ENCODE peak calls at places on chromosomes 13 and 19, in six cellular contexts. H is choroid plexus epithelial cell, F is bronchial epithelial cell, E is HCT116, L is left ventricle myocardium inferior, O is thoracic aorta. T is an unnamed sample.

GRCh38 chr13:99854376-99854775 is 117.2 kb downstream of the ZIC5 start:
- DNase-seq in H (no peak), F (no peak), O (no peak), L (no peak), E (no peak), T (no peak)

GRCh38 chr13:76331948-76332712 is 554.1 kb downstream of the KCTD12 start:
- DNase-seq in O (no peak), L (no peak), E (no peak), H (peak), F (no peak), T (no peak)

GRCh38 chr13:70623260-70623659 is 515.0 kb upstream of the KLHL1 start:
- DNase-seq in O (no peak), L (no peak), H (peak), E (no peak), F (peak), T (no peak)

GRCh38 chr19:41456342-41456918 is 13.5 kb downstream of the ERICH4 start:
- DNase-seq in H (peak), L (no peak), O (no peak), E (no peak), F (no peak), T (no peak)

GRCh38 chr19:12973236-12973635 is 3.9 kb downstream of the DAND5 start:
- DNase-seq in O (no peak), F (no peak), E (no peak), H (no peak), L (no peak), T (no peak)

GRCh38 chr13:99935772-99936171 is 35.8 kb downstream of the ZIC5 start:
- DNase-seq in F (no peak), O (no peak), L (no peak), H (no peak), E (no peak), T (no peak)

GRCh38 chr19:53958168-53958571 is 4.6 kb upstream of the CACNG8 start:
- DNase-seq in L (no peak), E (no peak), H (peak), O (no peak), F (no peak), T (no peak)

GRCh38 chr13:98370806-98371553 is 193.9 kb upstream of the RNF113B start:
- DNase-seq in L (peak), H (peak), F (no peak), E (no peak), O (no peak), T (no peak)

GRCh38 chr13:97275265-97275664 is 53.1 kb downstream of the MBNL2 start:
- DNase-seq in L (no peak), O (no peak), F (peak), E (no peak), H (peak), T (no peak)

GRCh38 chr13:64278493-64278892 is 2862.8 kb upstream of the PCDH20 start:
- DNase-seq in H (peak), O (no peak), L (no peak), F (no peak), E (no peak), T (no peak)

GRCh38 chr13:43273362-43273761 is 250.0 kb downstream of the DNAJC15 start:
- DNase-seq in E (no peak), O (no peak), H (peak), L (no peak), F (peak), T (no peak)

GRCh38 chr13:35920816-35921215 is 210.4 kb downstream of the DCLK1 start:
- DNase-seq in H (no peak), L (no peak), E (no peak), O (no peak), F (no peak), T (no peak)

GRCh38 chr13:35283856-35284255 is 192.6 kb downstream of the MAB21L1 start:
- DNase-seq in L (no peak), O (no peak), F (peak), E (no peak), H (peak), T (no peak)

GRCh38 chr13:49082653-49083536 is 107.2 kb downstream of the FNDC3A start:
- DNase-seq in O (no peak), H (peak), E (no peak), L (no peak), F (peak), T (no peak)

GRCh38 chr13:34933349-34933748 is 8.7 kb upstream of the NBEA start:
- DNase-seq in O (no peak), F (no peak), L (no peak), E (no peak), H (no peak), T (no peak)

GRCh38 chr19:35265126-35265995 is 3.4 kb upstream of the USF2 start:
- DNase-seq in O (no peak), F (peak), H (no peak), E (no peak), L (no peak), T (no peak)

GRCh38 chr13:111046590-111047141 is 68.4 kb upstream of the ARHGEF7 start:
- DNase-seq in H (peak), L (no peak), O (no peak), E (no peak), F (no peak), T (no peak)

GRCh38 chr13:19817510-19818158 is 34.9 kb upstream of the PSPC1 start:
- DNase-seq in H (no peak), F (no peak), O (no peak), L (no peak), E (no peak), T (no peak)

GRCh38 chr13:36341718-36342117 is 4.5 kb downstream of the SPART start:
- DNase-seq in L (no peak), H (peak), E (no peak), F (peak), O (no peak), T (no peak)

GRCh38 chr13:80924596-80924995 is 583.7 kb upstream of the SPRY2 start:
- DNase-seq in E (no peak), F (peak), O (no peak), L (no peak), H (peak), T (no peak)

GRCh38 chr13:70527553-70527952 is 419.3 kb upstream of the KLHL1 start:
- DNase-seq in F (no peak), H (no peak), E (no peak), O (no peak), L (no peak), T (no peak)

GRCh38 chr19:42375415-42376176 is 14.5 kb downstream of the CNFN start:
- DNase-seq in E (no peak), L (no peak), H (no peak), F (no peak), O (no peak), T (no peak)

GRCh38 chr19:33819875-33820781 is 23.5 kb downstream of the KCTD15 start:
- DNase-seq in L (peak), E (no peak), O (no peak), H (peak), F (peak), T (peak)

GRCh38 chr13:43023244-43023931 is at the start of gene DNAJC15:
- DNase-seq in F (peak), E (peak), L (peak), H (peak), O (peak), T (peak)

GRCh38 chr13:23477096-23477495 is 43.6 kb upstream of the SACS start:
- DNase-seq in E (no peak), L (no peak), F (no peak), O (no peak), H (peak), T (no peak)

GRCh38 chr13:26420282-26420960 is 137.1 kb upstream of the WASF3 start:
- DNase-seq in O (no peak), L (no peak), E (no peak), F (no peak), H (no peak), T (no peak)

GRCh38 chr19:45691516-45692186 is at the start of gene SNRPD2:
- DNase-seq in O (peak), F (peak), E (peak), H (peak), L (peak), T (peak)

GRCh38 chr13:99974939-99975561 is 3.5 kb upstream of the ZIC5 start:
- DNase-seq in H (no peak), O (no peak), L (no peak), F (no peak), E (no peak), T (peak)

DNA sequence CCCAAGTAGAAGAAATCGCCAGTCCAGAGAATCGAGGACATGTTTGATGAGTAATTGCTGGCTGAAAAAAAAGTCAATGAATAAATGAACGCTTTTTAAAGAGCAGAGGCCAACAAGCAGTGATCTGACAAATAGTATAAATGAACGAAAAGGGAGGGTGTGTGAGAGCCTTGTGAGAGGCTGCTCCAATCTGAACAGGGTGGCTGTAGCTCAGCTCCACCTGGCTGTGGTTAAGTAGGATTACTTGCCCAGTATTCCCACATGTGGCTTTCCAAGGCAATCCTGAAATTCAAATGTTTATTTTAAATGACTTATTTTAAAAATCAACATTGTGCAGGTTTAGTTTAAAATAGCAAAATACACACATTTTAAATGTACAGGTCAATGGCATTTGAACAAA is 117.0 kb downstream of the TSHZ3 start:
- DNase-seq in L (no peak), F (no peak), E (no peak), O (no peak), H (peak), T (no peak)
- TF ChIP-seq CTCF in L (peak), F (no peak), E (no peak), O (no peak), H (peak), T (no peak)

DNA sequence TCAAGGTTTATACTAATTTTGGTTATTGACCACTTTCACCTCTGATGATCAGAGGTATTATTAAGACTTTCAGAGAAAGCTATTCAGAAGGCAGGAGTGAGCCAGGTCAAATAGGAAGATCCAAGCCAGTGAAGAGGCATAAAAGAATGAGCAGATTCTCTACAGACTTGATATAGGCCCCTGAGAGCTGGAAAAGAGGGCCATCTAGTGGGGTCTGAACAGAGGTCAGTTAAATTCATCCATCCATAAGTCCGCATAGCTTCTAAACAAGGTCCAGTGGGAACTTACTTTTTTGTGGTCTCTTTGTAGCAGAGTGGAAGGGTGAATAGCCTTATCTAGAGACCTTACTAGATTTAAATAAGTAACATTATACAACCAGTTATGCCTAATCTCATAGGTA is 126.6 kb upstream of the UFM1 start:
- DNase-seq in O (no peak), F (peak), L (no peak), H (peak), E (no peak), T (peak)
- TF ChIP-seq CTCF in O (no peak), F (peak), L (peak), H (peak), E (no peak), T (no peak)

GRCh38 chr19:1907563-1908363 is 2.6 kb downstream of the ADAT3 start:
- DNase-seq in L (no peak), O (no peak), H (no peak), F (peak), E (no peak), T (no peak)

GRCh38 chr19:1904385-1905070 is 671 bp upstream of the ADAT3 start:
- DNase-seq in L (no peak), H (peak), E (no peak), O (no peak), F (peak), T (no peak)

GRCh38 chr19:1906985-1907562 is 1.9 kb downstream of the ADAT3 start:
- DNase-seq in L (no peak), F (no peak), H (no peak), O (no peak), E (no peak), T (no peak)

GRCh38 chr19:1905863-1906375 is 720 bp downstream of the ADAT3 start:
- DNase-seq in F (no peak), L (no peak), H (no peak), E (no peak), O (no peak), T (no peak)

DNA sequence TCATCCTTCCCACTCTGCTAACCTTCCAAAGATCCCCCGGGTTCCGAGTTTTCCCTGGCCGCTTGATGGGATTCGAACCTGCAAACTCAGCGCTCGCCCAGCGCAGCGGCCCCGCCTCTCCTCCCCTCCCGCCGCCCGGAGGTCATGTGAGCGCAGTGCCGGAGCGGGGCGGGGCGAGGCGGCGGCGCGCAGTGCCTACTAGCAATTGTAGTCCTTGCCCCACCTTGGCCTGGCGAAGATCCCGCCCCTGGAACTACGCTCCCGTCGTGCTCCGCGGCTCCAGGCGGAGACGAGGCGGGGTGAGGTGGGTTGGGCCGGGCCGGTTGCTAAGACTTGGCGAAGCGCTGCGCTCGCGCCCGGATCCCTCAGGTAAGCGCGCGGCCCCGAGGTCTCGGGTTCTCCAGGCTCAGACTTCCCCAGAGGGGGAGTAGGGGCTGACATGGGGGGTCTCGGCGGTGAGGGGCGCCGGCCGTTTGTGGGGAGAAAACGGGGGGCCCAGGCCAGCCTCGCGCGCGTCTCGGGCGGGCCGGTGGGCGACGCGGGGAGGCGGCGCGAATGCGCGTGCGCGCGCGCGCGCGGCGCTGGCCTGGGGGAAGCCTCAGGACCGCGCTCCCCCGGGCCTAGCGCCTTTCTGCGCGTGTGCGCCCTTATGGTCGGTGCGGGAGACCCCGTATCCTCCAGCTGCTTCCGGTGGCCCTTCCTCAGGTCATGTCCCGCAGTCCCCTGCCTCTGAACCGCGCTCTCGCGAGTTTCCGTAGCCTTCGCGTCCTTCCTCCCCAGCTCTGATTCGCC is at the start of the genes ADAT3 and SCAMP4:
- DNase-seq in H (peak), E (peak), O (peak), F (peak), L (peak), T (peak)
- TF ChIP-seq CTCF in H (no peak), E (no peak), O (no peak), F (no peak), L (no peak), T (no peak)

GRCh38 chr19:23273594-23274412 is 23.6 kb upstream of the ZNF724 start:
- DNase-seq in E (peak), F (peak), O (peak), L (peak), H (peak), T (peak)
- TF ChIP-seq CTCF in E (no peak), F (no peak), O (no peak), L (no peak), H (peak), T (no peak)

GRCh38 chr19:16383584-16384161 is 59.0 kb downstream of the KLF2 start:
- DNase-seq in O (no peak), L (no peak), H (no peak), E (no peak), F (no peak), T (no peak)
- TF ChIP-seq CTCF in O (no peak), L (peak), H (no peak), E (no peak), F (no peak), T (peak)

DNA sequence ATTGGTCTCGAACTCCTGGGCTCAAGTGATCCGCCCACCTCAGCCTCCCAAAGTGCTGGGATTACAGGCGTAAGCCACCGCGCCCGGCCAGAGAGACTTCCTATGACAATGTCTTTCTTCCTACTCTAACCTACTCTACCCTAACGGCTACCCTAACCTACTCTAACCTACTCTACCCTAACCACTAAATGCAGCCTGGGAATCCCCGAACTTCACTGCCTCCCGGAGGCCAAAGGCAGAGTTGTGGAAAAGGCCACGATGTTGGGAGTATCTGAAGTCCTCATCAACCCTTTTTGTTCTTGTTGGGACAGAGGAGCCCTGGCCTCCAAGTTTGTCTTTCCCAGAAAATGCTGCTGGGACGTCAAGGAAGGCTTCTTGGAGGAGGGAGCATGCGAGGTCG is 967 bp upstream of the NR2C2AP start:
- DNase-seq in E (no peak), F (no peak), H (no peak), L (no peak), O (no peak), T (no peak)
- TF ChIP-seq CTCF in E (no peak), F (no peak), H (no peak), L (no peak), O (no peak), T (no peak)

GRCh38 chr19:51131780-51132680 is 7.3 kb downstream of the SIGLEC9 start:
- DNase-seq in L (peak), E (peak), O (no peak), H (peak), F (no peak), T (no peak)
- TF ChIP-seq CTCF in L (peak), E (peak), O (no peak), H (peak), F (no peak), T (no peak)